ENCODE peak calls at places on chromosomes 13 and 19, in six cellular contexts. C is IMR-90, Z is Peyer's patch, V is K562, U is esophagus squamous epithelium, M is gastrocnemius medialis. B is an unnamed sample. For H3K9me3, the result is how much of the 10 kb centered on the place peaks cover.

GRCh38 chr13:41864658-41865057 is 96.3 kb downstream of the VWA8 start:
- DNase-seq in M (no peak), V (no peak), Z (no peak), C (no peak), U (no peak), B (no peak)

GRCh38 chr19:33175886-33176669 is 18.1 kb upstream of the LRP3 start:
- DNase-seq in Z (no peak), C (peak), V (no peak), M (no peak), U (peak), B (no peak)

GRCh38 chr19:5959260-5960004 is 18.5 kb downstream of the RANBP3 start:
- DNase-seq in M (no peak), U (no peak), V (no peak), Z (no peak), C (no peak), B (no peak)

GRCh38 chr13:81171065-81171647 is 830.2 kb upstream of the SPRY2 start:
- DNase-seq in V (peak), Z (no peak), C (no peak), M (no peak), U (no peak), B (no peak)

GRCh38 chr19:13861392-13861713 is 15.6 kb upstream of the NANOS3 start:
- DNase-seq in M (no peak), V (no peak), Z (no peak), U (no peak), C (no peak), B (no peak)

GRCh38 chr19:5627395-5627904 is 4.6 kb downstream of the SAFB start:
- DNase-seq in C (peak), M (peak), U (no peak), V (peak), Z (no peak), B (no peak)

GRCh38 chr13:93425411-93425810 is 198.8 kb downstream of the GPC6 start:
- DNase-seq in U (no peak), C (no peak), Z (no peak), M (no peak), V (no peak), B (peak)

GRCh38 chr13:51524312-51524711 is 60.0 kb upstream of the WDFY2 start:
- DNase-seq in U (no peak), V (no peak), C (peak), Z (no peak), M (no peak), B (no peak)

GRCh38 chr13:61086052-61086451 is 329.6 kb downstream of the PCDH20 start:
- DNase-seq in U (no peak), M (no peak), C (no peak), Z (no peak), V (no peak), B (no peak)

GRCh38 chr13:110676511-110677204 is 29.3 kb downstream of the CARS2 start:
- DNase-seq in M (no peak), V (no peak), C (no peak), Z (no peak), U (no peak), B (no peak)

GRCh38 chr19:13861714-13862531 is 15.0 kb upstream of the NANOS3 start:
- DNase-seq in M (peak), V (peak), Z (peak), C (peak), U (no peak), B (peak)

GRCh38 chr19:38209152-38209551 is 14.9 kb downstream of the DPF1 start:
- DNase-seq in M (no peak), C (no peak), U (no peak), V (no peak), Z (no peak), B (no peak)

GRCh38 chr13:93687261-93687660 is 460.7 kb downstream of the GPC6 start:
- DNase-seq in Z (no peak), V (no peak), M (no peak), U (no peak), C (peak), B (no peak)

GRCh38 chr13:37648604-37649003 is 50.0 kb upstream of the POSTN start:
- DNase-seq in C (peak), Z (no peak), V (no peak), U (no peak), M (no peak), B (no peak)

GRCh38 chr19:40716655-40717324 is at the start of the genes COQ8B and ITPKC:
- DNase-seq in M (peak), V (peak), C (peak), U (peak), Z (peak), B (peak)

GRCh38 chr13:36769126-36769525 is 49.9 kb upstream of the RFXAP start:
- DNase-seq in Z (no peak), C (no peak), M (no peak), U (no peak), V (no peak), B (no peak)

GRCh38 chr13:112325142-112325808 is 50.9 kb upstream of the SPACA7 start:
- DNase-seq in U (no peak), C (no peak), M (no peak), V (no peak), Z (no peak), B (no peak)

GRCh38 chr13:106680796-106681482 is 113.0 kb upstream of the ARGLU1 start:
- DNase-seq in Z (no peak), M (no peak), V (no peak), C (no peak), U (no peak), B (no peak)

GRCh38 chr13:51844862-51845573 is at the start of gene TMEM272:
- DNase-seq in U (no peak), M (no peak), C (peak), Z (peak), V (peak), B (peak)

GRCh38 chr19:16400911-16401675 is 70.7 kb downstream of the EPS15L1 start:
- DNase-seq in U (no peak), V (no peak), M (peak), Z (peak), C (peak), B (peak)

GRCh38 chr19:44430956-44431355 is 17.3 kb downstream of the ZNF229 start:
- DNase-seq in C (peak), M (no peak), U (no peak), V (no peak), Z (no peak), B (no peak)
- H3K9me3 ChIP-seq in C (half or more), M (under half), U (under half), V (under half), Z (under half), B (under half)

GRCh38 chr13:26051231-26052135 is at the start of gene SHISA2:
- DNase-seq in M (no peak), Z (no peak), V (no peak), C (peak), U (no peak), B (peak)
- TF ChIP-seq POLR2A in M (peak), Z (no peak), V (no peak), C (no peak), U (peak), B (peak)

DNA sequence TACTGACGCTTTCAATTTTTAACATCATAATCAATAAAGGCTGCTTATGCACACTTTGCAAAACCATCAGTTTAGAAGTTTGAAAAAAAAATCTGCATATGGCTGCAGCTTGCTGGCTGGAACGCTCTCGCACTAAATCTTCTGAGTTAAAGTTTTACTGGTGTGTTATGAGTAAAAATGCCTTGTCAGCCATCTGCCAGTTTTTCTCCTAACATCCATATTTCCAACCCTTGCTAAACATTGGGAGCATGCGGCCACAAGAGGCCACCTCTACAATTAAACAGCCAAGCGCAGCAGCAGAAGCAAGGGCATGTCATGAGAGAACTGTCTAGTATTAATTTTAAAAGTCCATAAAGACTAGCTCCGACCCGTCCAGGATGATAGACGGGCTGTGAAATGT is 248.3 kb downstream of the TSHZ3 start:
- DNase-seq in V (no peak), U (no peak), Z (no peak), C (no peak), M (no peak), B (no peak)
- H3K27ac ChIP-seq in V (no peak), U (no peak), Z (no peak), C (no peak), M (no peak), B (no peak)

DNA sequence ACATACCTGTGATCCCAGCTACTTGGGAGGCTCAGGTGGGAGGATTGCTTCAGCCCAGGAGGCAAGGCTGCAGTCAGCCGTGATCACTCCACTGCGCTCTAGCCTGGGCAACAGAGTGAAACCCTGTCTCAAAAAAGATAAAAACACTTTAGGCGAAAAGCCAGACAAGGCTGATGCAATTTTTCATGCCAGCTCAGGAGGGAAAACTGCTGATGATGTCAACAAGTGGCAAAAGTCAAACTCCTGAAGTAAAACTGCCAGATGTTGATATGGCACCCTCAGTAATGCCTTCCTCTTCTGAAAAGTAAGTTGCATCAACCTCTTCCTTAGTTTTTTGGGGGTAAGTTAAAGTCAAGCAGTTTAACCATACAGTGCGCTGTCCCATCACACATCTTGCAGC is 15.6 kb downstream of the ZNF599 start:
- DNase-seq in U (no peak), C (no peak), Z (no peak), M (no peak), V (no peak), B (no peak)
- H3K9me3 ChIP-seq in U (under half), C (half or more), Z (under half), M (under half), V (under half), B (under half)

DNA sequence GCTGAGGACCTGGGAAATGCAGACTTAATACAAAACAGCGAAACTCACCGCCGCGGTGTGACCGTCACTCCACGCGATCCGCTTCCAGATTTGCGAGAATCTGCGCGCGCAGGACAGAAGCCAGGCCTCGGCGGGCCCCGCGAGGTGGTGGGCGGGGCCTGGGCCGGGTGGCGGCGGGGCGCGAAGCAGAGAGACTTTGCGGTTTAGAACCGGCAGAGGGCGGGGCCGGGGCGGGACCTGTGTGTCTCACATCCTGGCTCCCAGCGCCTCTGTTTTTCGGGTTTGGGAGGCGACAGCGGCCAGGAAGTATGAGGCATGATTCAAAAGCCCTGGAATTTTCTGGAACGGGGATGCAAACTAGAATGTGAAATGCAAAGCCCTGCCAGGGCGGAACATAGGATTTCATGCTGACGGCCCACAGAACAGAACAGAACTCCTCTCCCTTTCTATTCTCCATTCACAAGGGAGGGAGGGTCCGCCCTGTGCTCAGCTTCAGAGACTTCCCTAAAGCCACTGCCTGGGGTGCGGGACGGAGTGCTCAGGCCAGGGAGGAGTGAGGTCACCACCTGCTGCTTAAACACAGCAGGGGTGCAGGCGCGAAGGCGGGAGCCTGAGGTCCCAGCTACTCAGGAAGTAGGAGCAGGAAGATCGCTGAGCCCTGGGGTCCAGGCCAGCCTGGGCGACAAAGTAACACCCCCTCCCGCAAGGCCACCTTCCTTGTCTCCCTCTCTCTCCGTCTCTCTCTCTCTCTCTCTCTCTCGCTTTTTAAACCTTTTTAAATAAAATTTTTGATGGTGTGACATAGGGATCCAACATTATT is 44.2 kb downstream of the ZNF611 start:
- DNase-seq in M (peak), U (peak), Z (peak), C (peak), V (peak), B (peak)
- TF ChIP-seq POLR2A in M (peak), U (peak), Z (peak), C (peak), V (peak), B (no peak)

GRCh38 chr19:7888826-7889217 is 512 bp downstream of the LRRC8E start:
- DNase-seq in Z (no peak), M (no peak), U (no peak), V (no peak), C (no peak), B (peak)
- H3K27ac ChIP-seq in Z (no peak), M (no peak), U (peak), V (peak), C (peak), B (no peak)

DNA sequence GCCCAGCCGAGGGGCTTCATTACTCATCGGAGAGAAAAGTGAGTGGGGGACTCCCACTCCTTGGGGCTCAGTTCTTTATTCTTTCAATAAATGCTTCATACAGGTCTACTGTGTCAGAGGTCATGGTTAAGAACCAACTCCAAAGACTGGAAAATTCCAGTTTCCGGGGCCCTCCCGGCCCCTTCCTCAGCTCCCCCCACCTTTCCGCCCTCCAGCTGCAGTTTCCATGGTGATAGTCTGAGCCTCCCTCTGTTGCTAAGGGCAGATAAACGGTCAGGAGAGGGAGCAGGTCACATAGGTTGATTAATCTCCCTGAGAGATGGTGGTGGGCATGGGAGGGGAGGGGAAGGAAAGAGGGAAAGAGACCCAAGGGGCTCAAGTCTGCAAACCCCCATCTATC is 131.5 kb upstream of the USP29 start:
- DNase-seq in V (no peak), M (no peak), U (no peak), C (no peak), Z (no peak), B (no peak)
- H3K9me3 ChIP-seq in V (under half), M (under half), U (under half), C (half or more), Z (under half), B (under half)

DNA sequence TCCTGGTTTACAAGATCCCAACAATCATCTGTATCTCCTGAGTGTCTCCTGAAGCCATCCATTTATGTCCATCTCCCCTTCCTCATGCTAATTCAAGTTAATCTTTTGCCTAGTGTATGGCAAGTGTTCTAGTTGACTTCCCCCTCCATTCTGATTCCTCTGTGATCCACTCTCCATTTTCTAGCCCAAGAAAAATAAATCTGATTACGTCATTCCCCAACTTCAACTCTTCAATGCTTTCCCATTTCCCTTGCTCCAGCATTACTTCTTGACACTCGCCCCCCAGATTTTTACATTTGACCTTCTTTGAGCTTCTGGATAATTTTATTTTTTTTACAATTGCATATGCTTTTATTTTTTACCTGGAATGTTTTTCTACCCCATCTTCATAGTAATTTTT is 640.8 kb downstream of the TBC1D4 start:
- DNase-seq in V (no peak), U (no peak), M (no peak), C (no peak), Z (no peak), B (no peak)
- TF ChIP-seq POLR2A in V (no peak), U (no peak), M (no peak), C (no peak), Z (no peak), B (no peak)

GRCh38 chr13:73325351-73326214 is 266.8 kb downstream of the KLF5 start:
- DNase-seq in Z (no peak), C (peak), U (no peak), M (no peak), V (no peak), B (no peak)
- H3K27ac ChIP-seq in Z (no peak), C (no peak), U (no peak), M (no peak), V (no peak), B (no peak)

GRCh38 chr13:69617587-69617986 is 490.0 kb upstream of the ATXN8OS start:
- DNase-seq in V (no peak), M (no peak), C (no peak), U (no peak), Z (no peak), B (no peak)
- H3K9me3 ChIP-seq in V (under half), M (under half), C (under half), U (under half), Z (under half), B (under half)